ENCODE peak calls at places on chromosomes 6 and 20, in six cellular contexts. G is mesenchymal stem cell, C is H1, S is IMR-90, J is neuronal stem cell, N is H9. E is an unnamed sample.

GRCh38 chr6:52055451-52055850 is 32.0 kb downstream of the PKHD1 start:
- DNase-seq in G (no peak), C (no peak), S (no peak), J (no peak), N (no peak), E (no peak)

GRCh38 chr6:28922004-28922840 is 1.6 kb downstream of the TRIM27 start:
- DNase-seq in G (peak), C (no peak), S (peak), J (no peak), N (no peak), E (peak)

GRCh38 chr6:170371588-170371987 is 65.0 kb downstream of the FAM120B start:
- DNase-seq in G (peak), C (peak), S (peak), J (no peak), N (peak), E (peak)

GRCh38 chr6:109820706-109821350 is 129.7 kb downstream of the FIG4 start:
- DNase-seq in G (no peak), C (no peak), S (no peak), J (no peak), N (no peak), E (no peak)

GRCh38 chr6:41477572-41477971 is 68.6 kb upstream of the FOXP4 start:
- DNase-seq in G (no peak), C (no peak), S (no peak), J (no peak), N (no peak), E (peak)

GRCh38 chr6:44247338-44248302 is 719 bp downstream of the HSP90AB1 start:
- DNase-seq in G (peak), C (no peak), S (peak), J (no peak), N (no peak), E (peak)

GRCh38 chr20:61292391-61292790 is 40.3 kb downstream of the CDH4 start:
- DNase-seq in G (no peak), C (no peak), S (no peak), J (no peak), N (no peak), E (no peak)

GRCh38 chr6:157887892-157888291 is 64.8 kb downstream of the SNX9 start:
- DNase-seq in G (no peak), C (no peak), S (no peak), J (no peak), N (no peak), E (no peak)

GRCh38 chr20:64261138-64261537 is 5.6 kb downstream of the PCMTD2 start:
- DNase-seq in G (peak), C (no peak), S (peak), J (no peak), N (no peak), E (peak)

GRCh38 chr6:140566706-140567330 is 1192.4 kb upstream of the CITED2 start:
- DNase-seq in G (peak), C (no peak), S (peak), J (no peak), N (no peak), E (peak)

GRCh38 chr6:7234547-7234946 is 78.5 kb downstream of the SSR1 start:
- DNase-seq in G (no peak), C (no peak), S (peak), J (no peak), N (no peak), E (no peak)

GRCh38 chr6:32842690-32843089 is 1.2 kb downstream of the PSMB8 start:
- DNase-seq in G (no peak), C (no peak), S (no peak), J (no peak), N (no peak), E (no peak)

GRCh38 chr6:146545608-146546007 is 2.0 kb downstream of the RAB32 start:
- DNase-seq in G (peak), C (no peak), S (peak), J (no peak), N (no peak), E (peak)

GRCh38 chr20:41587523-41587922 is 30.7 kb downstream of the CHD6 start:
- DNase-seq in G (no peak), C (no peak), S (no peak), J (no peak), N (no peak), E (no peak)

GRCh38 chr6:144064402-144064830 is 31.0 kb downstream of the SF3B5 start:
- DNase-seq in G (no peak), C (no peak), S (no peak), J (peak), N (peak), E (peak)

GRCh38 chr6:160253714-160254113 is 4.9 kb downstream of the SLC22A2 start:
- DNase-seq in G (no peak), C (no peak), S (no peak), J (no peak), N (no peak), E (no peak)

GRCh38 chr6:85402922-85403321 is 47.0 kb upstream of the NT5E start:
- DNase-seq in G (no peak), C (no peak), S (no peak), J (no peak), N (no peak), E (no peak)

GRCh38 chr6:130587778-130588520 is 222.1 kb downstream of the TMEM200A start:
- DNase-seq in G (peak), C (no peak), S (peak), J (no peak), N (no peak), E (no peak)

GRCh38 chr6:105794870-105795269 is 291.3 kb upstream of the PRDM1 start:
- DNase-seq in G (no peak), C (no peak), S (no peak), J (no peak), N (no peak), E (no peak)

GRCh38 chr6:109269057-109269456 is 113.2 kb downstream of the CD164 start:
- DNase-seq in G (no peak), C (no peak), S (no peak), J (no peak), N (no peak), E (no peak)

GRCh38 chr6:53546256-53546655 is 1.4 kb upstream of the GCLC start:
- DNase-seq in G (no peak), C (no peak), S (peak), J (no peak), N (no peak), E (no peak)

GRCh38 chr6:139744038-139744437 is 369.6 kb upstream of the CITED2 start:
- DNase-seq in G (no peak), C (no peak), S (no peak), J (no peak), N (no peak), E (no peak)

GRCh38 chr20:888057-888456 is 28.1 kb downstream of the ANGPT4 start:
- DNase-seq in G (no peak), C (no peak), S (no peak), J (no peak), N (no peak), E (no peak)

GRCh38 chr6:108179741-108180140 is 13.9 kb downstream of the NR2E1 start:
- DNase-seq in G (no peak), C (no peak), S (no peak), J (no peak), N (no peak), E (no peak)

GRCh38 chr6:43495409-43495941 is 14.7 kb downstream of the LRRC73 start:
- DNase-seq in G (peak), C (no peak), S (no peak), J (no peak), N (no peak), E (no peak)

GRCh38 chr20:57748601-57749130 is 38.9 kb upstream of the PMEPA1 start:
- DNase-seq in G (peak), C (no peak), S (peak), J (peak), N (no peak), E (peak)

GRCh38 chr20:57746832-57747404 is 37.1 kb upstream of the PMEPA1 start:
- DNase-seq in G (no peak), C (no peak), S (no peak), J (no peak), N (no peak), E (no peak)

GRCh38 chr20:57746201-57746600 is 36.4 kb upstream of the PMEPA1 start:
- DNase-seq in G (no peak), C (no peak), S (no peak), J (no peak), N (no peak), E (no peak)

GRCh38 chr20:57749131-57749690 is 39.4 kb upstream of the PMEPA1 start:
- DNase-seq in G (no peak), C (no peak), S (no peak), J (no peak), N (no peak), E (no peak)

DNA sequence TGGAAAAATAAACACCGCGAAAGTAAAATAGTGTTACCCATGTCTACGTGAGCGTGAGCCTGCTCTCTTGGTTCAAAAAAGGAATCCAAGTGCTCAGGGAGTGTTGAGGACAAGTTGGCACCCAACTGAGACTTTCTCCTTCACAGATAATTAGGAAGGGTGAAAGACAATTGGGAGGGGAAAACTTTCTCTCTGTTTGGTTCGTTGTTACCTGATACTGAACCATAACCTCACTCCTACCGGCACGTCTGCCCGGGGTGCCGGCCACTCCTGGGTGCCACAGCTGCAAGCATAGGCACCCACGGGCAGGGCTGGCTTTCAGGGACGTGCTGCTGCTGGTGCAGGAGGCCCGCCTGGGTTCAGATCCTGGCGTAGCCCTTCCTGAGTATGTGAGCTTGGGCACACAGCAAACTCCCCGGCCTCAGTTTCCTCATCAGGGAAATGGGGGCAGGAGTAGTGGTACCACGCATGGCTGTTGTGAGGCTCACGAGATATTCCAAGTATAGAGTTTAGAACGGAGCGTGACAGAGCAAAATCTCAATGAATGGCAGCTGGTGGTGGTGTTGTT is 38.2 kb upstream of the PMEPA1 start:
- DNase-seq in G (no peak), C (no peak), S (no peak), J (no peak), N (no peak), E (no peak)
- H2BK15ac ChIP-seq in G (no peak), C (no peak), S (no peak), J (no peak), N (no peak), E (no peak)

GRCh38 chr20:43926691-43927090 is 12.0 kb downstream of the TOX2 start:
- DNase-seq in G (no peak), C (no peak), S (no peak), J (no peak), N (no peak), E (no peak)
- H2BK15ac ChIP-seq in G (no peak), C (no peak), S (no peak), J (no peak), N (no peak), E (no peak)

GRCh38 chr20:3248993-3249347 is 10.0 kb upstream of the SLC4A11 start:
- DNase-seq in G (no peak), C (no peak), S (no peak), J (no peak), N (no peak), E (no peak)
- H2BK15ac ChIP-seq in G (no peak), C (no peak), S (no peak), J (no peak), N (no peak), E (no peak)

GRCh38 chr6:90414352-90414751 is 117.7 kb upstream of the BACH2 start:
- DNase-seq in G (no peak), C (no peak), S (no peak), J (no peak), N (no peak), E (no peak)
- H2BK15ac ChIP-seq in G (no peak), C (no peak), S (no peak), J (no peak), N (no peak), E (no peak)

GRCh38 chr20:57996936-57997629 is 231.4 kb downstream of the ANKRD60 start:
- DNase-seq in G (no peak), C (no peak), S (no peak), J (no peak), N (no peak), E (no peak)
- H2BK15ac ChIP-seq in G (no peak), C (no peak), S (no peak), J (no peak), N (no peak), E (no peak)

GRCh38 chr6:121418346-121418745 is 17.1 kb upstream of the GJA1 start:
- DNase-seq in G (no peak), C (no peak), S (no peak), J (no peak), N (no peak), E (no peak)
- H2BK15ac ChIP-seq in G (no peak), C (no peak), S (no peak), J (no peak), N (no peak), E (no peak)

DNA sequence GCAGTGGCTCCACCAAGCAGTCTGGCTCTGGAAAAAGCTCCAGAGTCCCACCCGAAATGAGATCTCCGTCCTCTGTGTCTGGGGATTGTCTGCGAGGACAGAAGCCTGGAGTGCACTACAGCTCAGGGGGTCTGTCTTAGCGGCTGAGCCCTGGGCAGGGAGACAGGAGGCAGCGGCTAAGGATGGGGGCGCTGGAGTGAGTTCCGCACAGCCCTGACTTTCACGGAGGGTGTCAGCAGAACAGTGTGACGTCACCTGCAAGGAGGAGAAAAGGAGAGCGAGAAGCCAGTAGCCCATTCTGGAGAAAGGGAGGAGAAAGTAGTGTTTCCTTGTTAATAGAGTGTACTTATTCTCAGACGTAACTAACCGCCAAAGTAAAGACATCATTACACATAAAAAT is 97.6 kb downstream of the FAM50B start:
- DNase-seq in G (no peak), C (no peak), S (no peak), J (no peak), N (peak), E (peak)
- H2BK15ac ChIP-seq in G (no peak), C (no peak), S (peak), J (no peak), N (no peak), E (no peak)

DNA sequence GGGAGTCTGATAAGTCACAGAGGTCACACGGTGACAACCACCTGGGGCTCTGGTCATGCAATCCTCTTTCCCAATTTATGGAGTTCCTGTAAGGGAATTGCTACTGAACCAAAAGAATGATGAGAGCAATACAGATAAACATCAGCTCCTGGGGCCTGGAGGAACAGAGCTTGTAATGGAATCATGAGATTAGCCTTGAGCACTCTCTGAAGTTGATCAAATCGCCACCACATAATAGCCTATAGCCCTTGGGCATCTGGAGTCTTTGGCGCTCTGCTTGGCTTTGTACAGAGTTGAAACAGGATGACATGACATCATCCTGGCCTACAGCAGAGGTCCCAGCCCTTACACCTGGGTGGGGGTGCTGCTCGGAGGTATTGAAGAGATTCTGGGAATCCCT is 154.3 kb upstream of the DTNBP1 start:
- DNase-seq in G (no peak), C (no peak), S (no peak), J (no peak), N (no peak), E (no peak)
- H2BK15ac ChIP-seq in G (no peak), C (no peak), S (no peak), J (no peak), N (no peak), E (no peak)